ENCODE peak calls at places on chromosomes 7 and 10, in nine cellular contexts. One of them, this sample, is unnamed.

GRCh38 chr10:70324341-70324861 is 40.6 kb upstream of the NPFFR1 start:
- DNase-seq in GM23248: no peak
- DNase-seq in astrocyte: no peak
- DNase-seq in IMR-90: no peak
- DNase-seq in keratinocyte: no peak
- DNase-seq in mammary epithelial cell: no peak
- DNase-seq in HCT116: no peak
- DNase-seq in hepatocyte: no peak
- DNase-seq in H9: peak
- DNase-seq in this sample: no peak

GRCh38 chr7:112255388-112255720 is 48.9 kb downstream of the ZNF277 start:
- DNase-seq in GM23248: no peak
- DNase-seq in astrocyte: peak
- DNase-seq in IMR-90: no peak
- DNase-seq in keratinocyte: no peak
- DNase-seq in mammary epithelial cell: no peak
- DNase-seq in HCT116: no peak
- DNase-seq in hepatocyte: no peak
- DNase-seq in H9: no peak
- DNase-seq in this sample: peak

GRCh38 chr10:92598321-92598720 is 5.4 kb downstream of the KIF11 start:
- DNase-seq in GM23248: peak
- DNase-seq in astrocyte: no peak
- DNase-seq in IMR-90: no peak
- DNase-seq in keratinocyte: no peak
- DNase-seq in mammary epithelial cell: no peak
- DNase-seq in HCT116: no peak
- DNase-seq in hepatocyte: no peak
- DNase-seq in H9: no peak
- DNase-seq in this sample: no peak

GRCh38 chr7:31439165-31439564 is 74.7 kb upstream of the ITPRID1 start:
- DNase-seq in GM23248: no peak
- DNase-seq in astrocyte: no peak
- DNase-seq in IMR-90: no peak
- DNase-seq in keratinocyte: no peak
- DNase-seq in mammary epithelial cell: no peak
- DNase-seq in HCT116: no peak
- DNase-seq in hepatocyte: no peak
- DNase-seq in H9: no peak
- DNase-seq in this sample: no peak

GRCh38 chr10:130816116-130816901 is 495.2 kb downstream of the TCERG1L start:
- DNase-seq in GM23248: no peak
- DNase-seq in astrocyte: no peak
- DNase-seq in IMR-90: no peak
- DNase-seq in keratinocyte: no peak
- DNase-seq in mammary epithelial cell: no peak
- DNase-seq in HCT116: no peak
- DNase-seq in hepatocyte: no peak
- DNase-seq in H9: no peak
- DNase-seq in this sample: no peak

GRCh38 chr10:94533027-94533426 is 12.6 kb upstream of the HELLS start:
- DNase-seq in GM23248: no peak
- DNase-seq in astrocyte: no peak
- DNase-seq in IMR-90: no peak
- DNase-seq in keratinocyte: no peak
- DNase-seq in mammary epithelial cell: no peak
- DNase-seq in HCT116: no peak
- DNase-seq in hepatocyte: no peak
- DNase-seq in H9: no peak
- DNase-seq in this sample: no peak

GRCh38 chr10:4326647-4327046 is 499.4 kb upstream of the AKR1E2 start:
- DNase-seq in GM23248: no peak
- DNase-seq in astrocyte: no peak
- DNase-seq in IMR-90: no peak
- DNase-seq in keratinocyte: no peak
- DNase-seq in mammary epithelial cell: no peak
- DNase-seq in HCT116: no peak
- DNase-seq in hepatocyte: no peak
- DNase-seq in H9: no peak
- DNase-seq in this sample: no peak

GRCh38 chr7:131889572-131890150 is 333.2 kb upstream of the PODXL start:
- DNase-seq in GM23248: no peak
- DNase-seq in astrocyte: peak
- DNase-seq in IMR-90: no peak
- DNase-seq in keratinocyte: no peak
- DNase-seq in mammary epithelial cell: no peak
- DNase-seq in HCT116: no peak
- DNase-seq in hepatocyte: no peak
- DNase-seq in H9: no peak
- DNase-seq in this sample: no peak

GRCh38 chr7:99618726-99619125 is 2.0 kb downstream of the ZSCAN25 start:
- DNase-seq in GM23248: peak
- DNase-seq in astrocyte: no peak
- DNase-seq in IMR-90: peak
- DNase-seq in keratinocyte: peak
- DNase-seq in mammary epithelial cell: peak
- DNase-seq in HCT116: no peak
- DNase-seq in hepatocyte: peak
- DNase-seq in H9: no peak
- DNase-seq in this sample: no peak

GRCh38 chr10:6061056-6061455 is 1.1 kb downstream of the IL2RA start:
- DNase-seq in GM23248: no peak
- DNase-seq in astrocyte: no peak
- DNase-seq in IMR-90: no peak
- DNase-seq in keratinocyte: no peak
- DNase-seq in mammary epithelial cell: no peak
- DNase-seq in HCT116: no peak
- DNase-seq in hepatocyte: no peak
- DNase-seq in H9: no peak
- DNase-seq in this sample: no peak

GRCh38 chr7:108193593-108194498 is 63.7 kb upstream of the LAMB4 start:
- DNase-seq in GM23248: no peak
- DNase-seq in astrocyte: no peak
- DNase-seq in IMR-90: no peak
- DNase-seq in keratinocyte: no peak
- DNase-seq in mammary epithelial cell: no peak
- DNase-seq in HCT116: no peak
- DNase-seq in hepatocyte: no peak
- DNase-seq in H9: no peak
- DNase-seq in this sample: no peak

GRCh38 chr10:100033766-100034418 is 24.1 kb upstream of the DNMBP start:
- DNase-seq in GM23248: no peak
- DNase-seq in astrocyte: no peak
- DNase-seq in IMR-90: no peak
- DNase-seq in keratinocyte: no peak
- DNase-seq in mammary epithelial cell: no peak
- DNase-seq in HCT116: no peak
- DNase-seq in hepatocyte: no peak
- DNase-seq in H9: no peak
- DNase-seq in this sample: no peak

GRCh38 chr7:137462074-137462715 is 118.7 kb upstream of the PTN start:
- DNase-seq in GM23248: peak
- DNase-seq in astrocyte: peak
- DNase-seq in IMR-90: peak
- DNase-seq in keratinocyte: no peak
- DNase-seq in mammary epithelial cell: peak
- DNase-seq in HCT116: no peak
- DNase-seq in hepatocyte: no peak
- DNase-seq in H9: no peak
- DNase-seq in this sample: peak

GRCh38 chr10:49634053-49634660 is 20.3 kb downstream of the CHAT start:
- DNase-seq in GM23248: no peak
- DNase-seq in astrocyte: no peak
- DNase-seq in IMR-90: no peak
- DNase-seq in keratinocyte: no peak
- DNase-seq in mammary epithelial cell: no peak
- DNase-seq in HCT116: no peak
- DNase-seq in hepatocyte: no peak
- DNase-seq in H9: no peak
- DNase-seq in this sample: no peak

GRCh38 chr7:73885975-73886798 is 25.2 kb downstream of the TMEM270 start:
- DNase-seq in GM23248: peak
- DNase-seq in astrocyte: peak
- DNase-seq in IMR-90: peak
- DNase-seq in keratinocyte: no peak
- DNase-seq in mammary epithelial cell: no peak
- DNase-seq in HCT116: no peak
- DNase-seq in hepatocyte: peak
- DNase-seq in H9: peak
- DNase-seq in this sample: peak

GRCh38 chr10:28243923-28244322 is 58.9 kb downstream of the MPP7 start:
- DNase-seq in GM23248: no peak
- DNase-seq in astrocyte: no peak
- DNase-seq in IMR-90: no peak
- DNase-seq in keratinocyte: no peak
- DNase-seq in mammary epithelial cell: no peak
- DNase-seq in HCT116: no peak
- DNase-seq in hepatocyte: no peak
- DNase-seq in H9: no peak
- DNase-seq in this sample: no peak
- H2AFZ ChIP-seq in GM23248: no peak
- H2AFZ ChIP-seq in astrocyte: no peak
- H2AFZ ChIP-seq in IMR-90: no peak
- H2AFZ ChIP-seq in keratinocyte: no peak
- H2AFZ ChIP-seq in mammary epithelial cell: no peak
- H2AFZ ChIP-seq in HCT116: no peak
- H2AFZ ChIP-seq in hepatocyte: no peak
- H2AFZ ChIP-seq in H9: no peak
- H2AFZ ChIP-seq in this sample: no peak

GRCh38 chr10:71598673-71599072 is 120.9 kb downstream of the C10orf105 start:
- DNase-seq in GM23248: peak
- DNase-seq in astrocyte: no peak
- DNase-seq in IMR-90: no peak
- DNase-seq in keratinocyte: no peak
- DNase-seq in mammary epithelial cell: no peak
- DNase-seq in HCT116: no peak
- DNase-seq in hepatocyte: peak
- DNase-seq in H9: no peak
- DNase-seq in this sample: peak
- H3K4me2 ChIP-seq in GM23248: no peak
- H3K4me2 ChIP-seq in astrocyte: no peak
- H3K4me2 ChIP-seq in IMR-90: no peak
- H3K4me2 ChIP-seq in keratinocyte: no peak
- H3K4me2 ChIP-seq in mammary epithelial cell: no peak
- H3K4me2 ChIP-seq in HCT116: no peak
- H3K4me2 ChIP-seq in hepatocyte: no peak
- H3K4me2 ChIP-seq in H9: no peak
- H3K4me2 ChIP-seq in this sample: no peak

GRCh38 chr10:61296161-61296560 is 157.0 kb downstream of the TMEM26 start:
- DNase-seq in GM23248: no peak
- DNase-seq in astrocyte: no peak
- DNase-seq in IMR-90: no peak
- DNase-seq in keratinocyte: no peak
- DNase-seq in mammary epithelial cell: no peak
- DNase-seq in HCT116: no peak
- DNase-seq in hepatocyte: no peak
- DNase-seq in H9: no peak
- DNase-seq in this sample: no peak
- H2AFZ ChIP-seq in GM23248: no peak
- H2AFZ ChIP-seq in astrocyte: no peak
- H2AFZ ChIP-seq in IMR-90: no peak
- H2AFZ ChIP-seq in keratinocyte: no peak
- H2AFZ ChIP-seq in mammary epithelial cell: no peak
- H2AFZ ChIP-seq in HCT116: no peak
- H2AFZ ChIP-seq in hepatocyte: no peak
- H2AFZ ChIP-seq in H9: no peak
- H2AFZ ChIP-seq in this sample: no peak

DNA sequence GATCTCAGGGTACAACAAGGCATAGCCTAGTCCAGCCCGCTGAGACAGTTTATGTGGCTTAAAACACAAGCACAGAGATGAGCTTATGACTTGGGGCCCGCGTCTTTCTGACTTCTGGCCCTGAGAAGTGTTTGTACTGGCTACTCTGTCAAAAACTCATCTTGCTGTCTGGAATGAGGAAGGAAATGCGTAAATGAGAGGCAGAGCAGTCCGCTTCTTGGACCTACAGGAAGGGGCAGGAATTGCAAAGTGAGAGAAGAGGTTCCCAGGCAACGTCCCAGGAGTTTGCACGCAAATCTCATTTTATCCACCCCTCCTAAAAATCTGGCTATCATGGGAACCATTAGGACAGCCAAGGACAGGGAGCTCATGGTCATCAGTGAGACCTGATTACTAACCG is 5.5 kb downstream of the ANXA11 start:
- DNase-seq in GM23248: peak
- DNase-seq in astrocyte: peak
- DNase-seq in IMR-90: peak
- DNase-seq in keratinocyte: no peak
- DNase-seq in mammary epithelial cell: no peak
- DNase-seq in HCT116: no peak
- DNase-seq in hepatocyte: peak
- DNase-seq in H9: no peak
- DNase-seq in this sample: peak
- H3K4me2 ChIP-seq in GM23248: peak
- H3K4me2 ChIP-seq in astrocyte: no peak
- H3K4me2 ChIP-seq in IMR-90: peak
- H3K4me2 ChIP-seq in keratinocyte: no peak
- H3K4me2 ChIP-seq in mammary epithelial cell: no peak
- H3K4me2 ChIP-seq in HCT116: peak
- H3K4me2 ChIP-seq in hepatocyte: peak
- H3K4me2 ChIP-seq in H9: no peak
- H3K4me2 ChIP-seq in this sample: peak